ENCODE peak calls at places on chromosomes 4 and X, in five cellular contexts. One of them, this sample, is unnamed.

GRCh38 chr4:101277661-101278060 is 69.7 kb downstream of the PPP3CA start:
- DNase-seq in stimulated activated CD4-positive, alpha-beta T cell treated with anti-CD3 and anti-CD28 coated beads, TNF-alpha, amount 100 ng/mL, for 48 hours: no peak
- DNase-seq in activated naive CD4-positive, alpha-beta T cell treated with anti-CD3 and anti-CD28 coated beads for 36 hours: no peak
- DNase-seq in lower leg skin: no peak
- DNase-seq in stomach: no peak
- DNase-seq in this sample: no peak

GRCh38 chr4:15318621-15319348 is 109.0 kb upstream of the C1QTNF7 start:
- DNase-seq in stimulated activated CD4-positive, alpha-beta T cell treated with anti-CD3 and anti-CD28 coated beads, TNF-alpha, amount 100 ng/mL, for 48 hours: no peak
- DNase-seq in activated naive CD4-positive, alpha-beta T cell treated with anti-CD3 and anti-CD28 coated beads for 36 hours: no peak
- DNase-seq in lower leg skin: no peak
- DNase-seq in stomach: no peak
- DNase-seq in this sample: no peak

GRCh38 chr4:168604496-168605373 is 107.9 kb downstream of the PALLD start:
- DNase-seq in stimulated activated CD4-positive, alpha-beta T cell treated with anti-CD3 and anti-CD28 coated beads, TNF-alpha, amount 100 ng/mL, for 48 hours: no peak
- DNase-seq in activated naive CD4-positive, alpha-beta T cell treated with anti-CD3 and anti-CD28 coated beads for 36 hours: no peak
- DNase-seq in lower leg skin: no peak
- DNase-seq in stomach: no peak
- DNase-seq in this sample: no peak

GRCh38 chrX:47610506-47610905 is 9.2 kb downstream of the SYN1 start:
- DNase-seq in stimulated activated CD4-positive, alpha-beta T cell treated with anti-CD3 and anti-CD28 coated beads, TNF-alpha, amount 100 ng/mL, for 48 hours: no peak
- DNase-seq in activated naive CD4-positive, alpha-beta T cell treated with anti-CD3 and anti-CD28 coated beads for 36 hours: no peak
- DNase-seq in lower leg skin: peak
- DNase-seq in stomach: no peak
- DNase-seq in this sample: no peak

GRCh38 chr4:107719211-107719926 is 665 bp downstream of the PAPSS1 start:
- DNase-seq in stimulated activated CD4-positive, alpha-beta T cell treated with anti-CD3 and anti-CD28 coated beads, TNF-alpha, amount 100 ng/mL, for 48 hours: no peak
- DNase-seq in activated naive CD4-positive, alpha-beta T cell treated with anti-CD3 and anti-CD28 coated beads for 36 hours: peak
- DNase-seq in lower leg skin: no peak
- DNase-seq in stomach: no peak
- DNase-seq in this sample: no peak

GRCh38 chr4:2761035-2761923 is 5.1 kb upstream of the TNIP2 start:
- DNase-seq in stimulated activated CD4-positive, alpha-beta T cell treated with anti-CD3 and anti-CD28 coated beads, TNF-alpha, amount 100 ng/mL, for 48 hours: no peak
- DNase-seq in activated naive CD4-positive, alpha-beta T cell treated with anti-CD3 and anti-CD28 coated beads for 36 hours: no peak
- DNase-seq in lower leg skin: no peak
- DNase-seq in stomach: peak
- DNase-seq in this sample: no peak

GRCh38 chrX:49230500-49231232 is 2.5 kb downstream of the CACNA1F start:
- DNase-seq in stimulated activated CD4-positive, alpha-beta T cell treated with anti-CD3 and anti-CD28 coated beads, TNF-alpha, amount 100 ng/mL, for 48 hours: peak
- DNase-seq in activated naive CD4-positive, alpha-beta T cell treated with anti-CD3 and anti-CD28 coated beads for 36 hours: peak
- DNase-seq in lower leg skin: peak
- DNase-seq in stomach: peak
- DNase-seq in this sample: no peak

GRCh38 chr4:140556372-140557085 is 12.2 kb downstream of the UCP1 start:
- DNase-seq in stimulated activated CD4-positive, alpha-beta T cell treated with anti-CD3 and anti-CD28 coated beads, TNF-alpha, amount 100 ng/mL, for 48 hours: no peak
- DNase-seq in activated naive CD4-positive, alpha-beta T cell treated with anti-CD3 and anti-CD28 coated beads for 36 hours: peak
- DNase-seq in lower leg skin: no peak
- DNase-seq in stomach: no peak
- DNase-seq in this sample: no peak

GRCh38 chr4:6582889-6583504 is 8.0 kb downstream of the MAN2B2 start:
- DNase-seq in stimulated activated CD4-positive, alpha-beta T cell treated with anti-CD3 and anti-CD28 coated beads, TNF-alpha, amount 100 ng/mL, for 48 hours: no peak
- DNase-seq in activated naive CD4-positive, alpha-beta T cell treated with anti-CD3 and anti-CD28 coated beads for 36 hours: peak
- DNase-seq in lower leg skin: no peak
- DNase-seq in stomach: no peak
- DNase-seq in this sample: peak

GRCh38 chr4:147731611-147732515 is at the start of gene ARHGAP10:
- DNase-seq in stimulated activated CD4-positive, alpha-beta T cell treated with anti-CD3 and anti-CD28 coated beads, TNF-alpha, amount 100 ng/mL, for 48 hours: peak
- DNase-seq in activated naive CD4-positive, alpha-beta T cell treated with anti-CD3 and anti-CD28 coated beads for 36 hours: peak
- DNase-seq in lower leg skin: peak
- DNase-seq in stomach: peak
- DNase-seq in this sample: peak